ENCODE peak calls at places on chromosomes 13 and 19, in nine cellular contexts. One of them, this sample, is unnamed.

GRCh38 chr19:23554548-23554947 is 132.5 kb downstream of the ZNF675 start:
- DNase-seq in substantia nigra: no peak
- DNase-seq in psoas muscle: no peak
- DNase-seq in fibroblast of lung: no peak
- DNase-seq in thoracic aorta: no peak
- DNase-seq in stomach: no peak
- DNase-seq in ovary: no peak
- DNase-seq in GM23248: no peak
- DNase-seq in CD4-positive, alpha-beta memory T cell: no peak
- DNase-seq in this sample: no peak

GRCh38 chr19:5285955-5286354 is 54.7 kb downstream of the PTPRS start:
- DNase-seq in substantia nigra: no peak
- DNase-seq in psoas muscle: no peak
- DNase-seq in fibroblast of lung: no peak
- DNase-seq in thoracic aorta: no peak
- DNase-seq in stomach: no peak
- DNase-seq in ovary: no peak
- DNase-seq in GM23248: no peak
- DNase-seq in CD4-positive, alpha-beta memory T cell: no peak
- DNase-seq in this sample: no peak

GRCh38 chr19:12733369-12733896 is 1.1 kb downstream of the TRIR start:
- DNase-seq in substantia nigra: no peak
- DNase-seq in psoas muscle: no peak
- DNase-seq in fibroblast of lung: peak
- DNase-seq in thoracic aorta: no peak
- DNase-seq in stomach: no peak
- DNase-seq in ovary: no peak
- DNase-seq in GM23248: peak
- DNase-seq in CD4-positive, alpha-beta memory T cell: peak
- DNase-seq in this sample: no peak

GRCh38 chr13:75365724-75366173 is 116.2 kb downstream of the TBC1D4 start:
- DNase-seq in substantia nigra: no peak
- DNase-seq in psoas muscle: no peak
- DNase-seq in fibroblast of lung: peak
- DNase-seq in thoracic aorta: no peak
- DNase-seq in stomach: no peak
- DNase-seq in ovary: no peak
- DNase-seq in GM23248: peak
- DNase-seq in CD4-positive, alpha-beta memory T cell: no peak
- DNase-seq in this sample: no peak

GRCh38 chr19:33621811-33622504 is at the start of gene CHST8:
- DNase-seq in substantia nigra: no peak
- DNase-seq in psoas muscle: peak
- DNase-seq in fibroblast of lung: peak
- DNase-seq in thoracic aorta: no peak
- DNase-seq in stomach: peak
- DNase-seq in ovary: peak
- DNase-seq in GM23248: peak
- DNase-seq in CD4-positive, alpha-beta memory T cell: no peak
- DNase-seq in this sample: no peak

GRCh38 chr13:45055198-45055901 is 65.0 kb upstream of the GTF2F2 start:
- DNase-seq in substantia nigra: no peak
- DNase-seq in psoas muscle: no peak
- DNase-seq in fibroblast of lung: peak
- DNase-seq in thoracic aorta: no peak
- DNase-seq in stomach: no peak
- DNase-seq in ovary: peak
- DNase-seq in GM23248: peak
- DNase-seq in CD4-positive, alpha-beta memory T cell: no peak
- DNase-seq in this sample: no peak

GRCh38 chr13:27919934-27920676 is at the start of gene PDX1:
- DNase-seq in substantia nigra: no peak
- DNase-seq in psoas muscle: no peak
- DNase-seq in fibroblast of lung: no peak
- DNase-seq in thoracic aorta: no peak
- DNase-seq in stomach: peak
- DNase-seq in ovary: no peak
- DNase-seq in GM23248: peak
- DNase-seq in CD4-positive, alpha-beta memory T cell: no peak
- DNase-seq in this sample: no peak

GRCh38 chr13:97574926-97575325 is 141.0 kb downstream of the RAP2A start:
- DNase-seq in substantia nigra: peak
- DNase-seq in psoas muscle: no peak
- DNase-seq in fibroblast of lung: peak
- DNase-seq in thoracic aorta: no peak
- DNase-seq in stomach: no peak
- DNase-seq in ovary: no peak
- DNase-seq in GM23248: peak
- DNase-seq in CD4-positive, alpha-beta memory T cell: no peak
- DNase-seq in this sample: no peak

GRCh38 chr13:23740002-23740401 is 149.2 kb downstream of the MIPEP start:
- DNase-seq in substantia nigra: no peak
- DNase-seq in psoas muscle: no peak
- DNase-seq in fibroblast of lung: no peak
- DNase-seq in thoracic aorta: no peak
- DNase-seq in stomach: no peak
- DNase-seq in ovary: no peak
- DNase-seq in GM23248: no peak
- DNase-seq in CD4-positive, alpha-beta memory T cell: no peak
- DNase-seq in this sample: no peak

GRCh38 chr13:23744315-23744714 is 144.9 kb downstream of the MIPEP start:
- DNase-seq in substantia nigra: no peak
- DNase-seq in psoas muscle: no peak
- DNase-seq in fibroblast of lung: no peak
- DNase-seq in thoracic aorta: no peak
- DNase-seq in stomach: no peak
- DNase-seq in ovary: no peak
- DNase-seq in GM23248: peak
- DNase-seq in CD4-positive, alpha-beta memory T cell: no peak
- DNase-seq in this sample: no peak

GRCh38 chr13:23741879-23742510 is 147.2 kb downstream of the MIPEP start:
- DNase-seq in substantia nigra: no peak
- DNase-seq in psoas muscle: no peak
- DNase-seq in fibroblast of lung: no peak
- DNase-seq in thoracic aorta: no peak
- DNase-seq in stomach: no peak
- DNase-seq in ovary: no peak
- DNase-seq in GM23248: peak
- DNase-seq in CD4-positive, alpha-beta memory T cell: no peak
- DNase-seq in this sample: no peak

GRCh38 chr13:23743717-23744116 is 145.5 kb downstream of the MIPEP start:
- DNase-seq in substantia nigra: no peak
- DNase-seq in psoas muscle: no peak
- DNase-seq in fibroblast of lung: no peak
- DNase-seq in thoracic aorta: no peak
- DNase-seq in stomach: no peak
- DNase-seq in ovary: no peak
- DNase-seq in GM23248: no peak
- DNase-seq in CD4-positive, alpha-beta memory T cell: no peak
- DNase-seq in this sample: no peak

GRCh38 chr13:23743269-23743668 is 145.9 kb downstream of the MIPEP start:
- DNase-seq in substantia nigra: no peak
- DNase-seq in psoas muscle: no peak
- DNase-seq in fibroblast of lung: no peak
- DNase-seq in thoracic aorta: no peak
- DNase-seq in stomach: no peak
- DNase-seq in ovary: no peak
- DNase-seq in GM23248: no peak
- DNase-seq in CD4-positive, alpha-beta memory T cell: peak
- DNase-seq in this sample: no peak
- H3K27ac ChIP-seq in substantia nigra: no peak
- H3K27ac ChIP-seq in psoas muscle: no peak
- H3K27ac ChIP-seq in fibroblast of lung: no peak
- H3K27ac ChIP-seq in thoracic aorta: no peak
- H3K27ac ChIP-seq in stomach: peak
- H3K27ac ChIP-seq in ovary: no peak
- H3K27ac ChIP-seq in GM23248: no peak
- H3K27ac ChIP-seq in CD4-positive, alpha-beta memory T cell: no peak
- H3K27ac ChIP-seq in this sample: no peak

GRCh38 chr19:43265664-43266025 is 3.7 kb downstream of the PSG9 start:
- DNase-seq in substantia nigra: no peak
- DNase-seq in psoas muscle: no peak
- DNase-seq in fibroblast of lung: no peak
- DNase-seq in thoracic aorta: no peak
- DNase-seq in stomach: no peak
- DNase-seq in ovary: no peak
- DNase-seq in GM23248: no peak
- DNase-seq in CD4-positive, alpha-beta memory T cell: no peak
- DNase-seq in this sample: no peak
- H3K27ac ChIP-seq in substantia nigra: no peak
- H3K27ac ChIP-seq in psoas muscle: no peak
- H3K27ac ChIP-seq in fibroblast of lung: peak
- H3K27ac ChIP-seq in thoracic aorta: no peak
- H3K27ac ChIP-seq in stomach: no peak
- H3K27ac ChIP-seq in ovary: no peak
- H3K27ac ChIP-seq in GM23248: peak
- H3K27ac ChIP-seq in CD4-positive, alpha-beta memory T cell: no peak
- H3K27ac ChIP-seq in this sample: no peak

GRCh38 chr19:16435238-16435911 is 36.4 kb downstream of the EPS15L1 start:
- DNase-seq in substantia nigra: peak
- DNase-seq in psoas muscle: peak
- DNase-seq in fibroblast of lung: peak
- DNase-seq in thoracic aorta: no peak
- DNase-seq in stomach: no peak
- DNase-seq in ovary: peak
- DNase-seq in GM23248: peak
- DNase-seq in CD4-positive, alpha-beta memory T cell: no peak
- DNase-seq in this sample: no peak
- H3K27ac ChIP-seq in substantia nigra: peak
- H3K27ac ChIP-seq in psoas muscle: peak
- H3K27ac ChIP-seq in fibroblast of lung: peak
- H3K27ac ChIP-seq in thoracic aorta: peak
- H3K27ac ChIP-seq in stomach: peak
- H3K27ac ChIP-seq in ovary: peak
- H3K27ac ChIP-seq in GM23248: peak
- H3K27ac ChIP-seq in CD4-positive, alpha-beta memory T cell: no peak
- H3K27ac ChIP-seq in this sample: peak

DNA sequence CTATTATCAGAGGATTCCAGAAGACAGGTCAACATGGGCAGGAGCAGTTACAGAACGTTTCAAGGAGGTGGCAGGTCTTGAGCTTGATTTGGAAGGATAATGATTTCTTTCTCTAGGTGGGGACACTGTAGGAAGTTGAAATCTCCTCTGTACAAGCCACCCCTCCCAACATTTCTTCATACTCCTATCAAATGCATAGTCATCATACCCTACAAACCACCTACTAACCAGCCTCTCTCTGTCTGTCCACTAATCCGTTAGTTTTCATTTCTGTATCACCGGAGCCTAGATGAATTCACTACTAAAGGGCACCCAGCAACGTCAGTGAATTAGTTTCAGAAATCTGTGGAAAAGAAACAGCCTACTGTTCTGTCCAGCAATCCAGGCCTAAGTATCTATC is 1.3 kb downstream of the ATP7B start:
- DNase-seq in substantia nigra: no peak
- DNase-seq in psoas muscle: no peak
- DNase-seq in fibroblast of lung: no peak
- DNase-seq in thoracic aorta: no peak
- DNase-seq in stomach: no peak
- DNase-seq in ovary: no peak
- DNase-seq in GM23248: no peak
- DNase-seq in CD4-positive, alpha-beta memory T cell: no peak
- DNase-seq in this sample: no peak
- H3K27ac ChIP-seq in substantia nigra: no peak
- H3K27ac ChIP-seq in psoas muscle: no peak
- H3K27ac ChIP-seq in fibroblast of lung: no peak
- H3K27ac ChIP-seq in thoracic aorta: no peak
- H3K27ac ChIP-seq in stomach: no peak
- H3K27ac ChIP-seq in ovary: no peak
- H3K27ac ChIP-seq in GM23248: no peak
- H3K27ac ChIP-seq in CD4-positive, alpha-beta memory T cell: no peak
- H3K27ac ChIP-seq in this sample: no peak

GRCh38 chr13:25731037-25731436 is 320.8 kb downstream of the SHISA2 start:
- DNase-seq in substantia nigra: no peak
- DNase-seq in psoas muscle: no peak
- DNase-seq in fibroblast of lung: no peak
- DNase-seq in thoracic aorta: no peak
- DNase-seq in stomach: no peak
- DNase-seq in ovary: no peak
- DNase-seq in GM23248: no peak
- DNase-seq in CD4-positive, alpha-beta memory T cell: no peak
- DNase-seq in this sample: no peak

GRCh38 chr13:25725104-25725503 is 326.7 kb downstream of the SHISA2 start:
- DNase-seq in substantia nigra: no peak
- DNase-seq in psoas muscle: no peak
- DNase-seq in fibroblast of lung: no peak
- DNase-seq in thoracic aorta: no peak
- DNase-seq in stomach: no peak
- DNase-seq in ovary: no peak
- DNase-seq in GM23248: no peak
- DNase-seq in CD4-positive, alpha-beta memory T cell: no peak
- DNase-seq in this sample: no peak

GRCh38 chr13:25727250-25727649 is 324.6 kb downstream of the SHISA2 start:
- DNase-seq in substantia nigra: no peak
- DNase-seq in psoas muscle: no peak
- DNase-seq in fibroblast of lung: no peak
- DNase-seq in thoracic aorta: no peak
- DNase-seq in stomach: peak
- DNase-seq in ovary: no peak
- DNase-seq in GM23248: no peak
- DNase-seq in CD4-positive, alpha-beta memory T cell: no peak
- DNase-seq in this sample: no peak

GRCh38 chr13:25729201-25729600 is 322.6 kb downstream of the SHISA2 start:
- DNase-seq in substantia nigra: no peak
- DNase-seq in psoas muscle: no peak
- DNase-seq in fibroblast of lung: no peak
- DNase-seq in thoracic aorta: no peak
- DNase-seq in stomach: no peak
- DNase-seq in ovary: no peak
- DNase-seq in GM23248: no peak
- DNase-seq in CD4-positive, alpha-beta memory T cell: no peak
- DNase-seq in this sample: no peak

GRCh38 chr13:25727776-25728175 is 324.0 kb downstream of the SHISA2 start:
- DNase-seq in substantia nigra: no peak
- DNase-seq in psoas muscle: no peak
- DNase-seq in fibroblast of lung: no peak
- DNase-seq in thoracic aorta: no peak
- DNase-seq in stomach: no peak
- DNase-seq in ovary: no peak
- DNase-seq in GM23248: no peak
- DNase-seq in CD4-positive, alpha-beta memory T cell: no peak
- DNase-seq in this sample: no peak
- H3K27ac ChIP-seq in substantia nigra: no peak
- H3K27ac ChIP-seq in psoas muscle: no peak
- H3K27ac ChIP-seq in fibroblast of lung: no peak
- H3K27ac ChIP-seq in thoracic aorta: no peak
- H3K27ac ChIP-seq in stomach: peak
- H3K27ac ChIP-seq in ovary: no peak
- H3K27ac ChIP-seq in GM23248: no peak
- H3K27ac ChIP-seq in CD4-positive, alpha-beta memory T cell: no peak
- H3K27ac ChIP-seq in this sample: no peak

GRCh38 chr13:23754506-23754905 is 134.7 kb downstream of the MIPEP start:
- DNase-seq in substantia nigra: no peak
- DNase-seq in psoas muscle: no peak
- DNase-seq in fibroblast of lung: no peak
- DNase-seq in thoracic aorta: no peak
- DNase-seq in stomach: no peak
- DNase-seq in ovary: no peak
- DNase-seq in GM23248: no peak
- DNase-seq in CD4-positive, alpha-beta memory T cell: peak
- DNase-seq in this sample: no peak
- H3K27ac ChIP-seq in substantia nigra: no peak
- H3K27ac ChIP-seq in psoas muscle: no peak
- H3K27ac ChIP-seq in fibroblast of lung: peak
- H3K27ac ChIP-seq in thoracic aorta: no peak
- H3K27ac ChIP-seq in stomach: peak
- H3K27ac ChIP-seq in ovary: peak
- H3K27ac ChIP-seq in GM23248: no peak
- H3K27ac ChIP-seq in CD4-positive, alpha-beta memory T cell: peak
- H3K27ac ChIP-seq in this sample: peak

GRCh38 chr13:108948269-108948671 is 318.9 kb downstream of the MYO16 start:
- DNase-seq in substantia nigra: no peak
- DNase-seq in psoas muscle: no peak
- DNase-seq in fibroblast of lung: no peak
- DNase-seq in thoracic aorta: no peak
- DNase-seq in stomach: no peak
- DNase-seq in ovary: no peak
- DNase-seq in GM23248: peak
- DNase-seq in CD4-positive, alpha-beta memory T cell: no peak
- DNase-seq in this sample: no peak
- H3K27ac ChIP-seq in substantia nigra: no peak
- H3K27ac ChIP-seq in psoas muscle: no peak
- H3K27ac ChIP-seq in fibroblast of lung: no peak
- H3K27ac ChIP-seq in thoracic aorta: no peak
- H3K27ac ChIP-seq in stomach: no peak
- H3K27ac ChIP-seq in ovary: no peak
- H3K27ac ChIP-seq in GM23248: peak
- H3K27ac ChIP-seq in CD4-positive, alpha-beta memory T cell: no peak
- H3K27ac ChIP-seq in this sample: no peak

This sample was measured in tibial artery.